ENCODE peak calls at places on chromosomes 3 and 15, in four cellular contexts. E, I, R and J are unnamed samples.

GRCh38 chr3:70873686-70874085 is 561.2 kb upstream of the MDFIC2 start:
- DNase-seq in E (no peak), I (no peak), R (no peak), J (no peak)

GRCh38 chr3:59079962-59080361 is 30.1 kb upstream of the CFAP20DC start:
- DNase-seq in E (no peak), I (no peak), R (no peak), J (no peak)

GRCh38 chr3:193780810-193781472 is 187.9 kb downstream of the OPA1 start:
- DNase-seq in E (peak), I (peak), R (no peak), J (peak)

GRCh38 chr3:67647390-67647878 is 7.0 kb downstream of the SUCLG2 start:
- DNase-seq in E (peak), I (peak), R (no peak), J (no peak)

GRCh38 chr3:53724566-53724965 is 121.7 kb downstream of the CHDH start:
- DNase-seq in E (no peak), I (no peak), R (no peak), J (no peak)

GRCh38 chr15:50229336-50229735 is 36.2 kb downstream of the HDC start:
- DNase-seq in E (no peak), I (no peak), R (no peak), J (no peak)

GRCh38 chr3:167885277-167885676 is 149.8 kb downstream of the SERPINI1 start:
- DNase-seq in E (no peak), I (no peak), R (no peak), J (no peak)

GRCh38 chr3:189267981-189268613 is 96.3 kb downstream of the TPRG1 start:
- DNase-seq in E (peak), I (peak), R (no peak), J (no peak)

GRCh38 chr3:124178531-124178930 is 186.6 kb upstream of the ROPN1 start:
- DNase-seq in E (no peak), I (no peak), R (no peak), J (no peak)

GRCh38 chr3:81375921-81376320 is 385.5 kb downstream of the GBE1 start:
- DNase-seq in E (no peak), I (no peak), R (no peak), J (no peak)

GRCh38 chr15:29687939-29688884 is 134.1 kb downstream of the TJP1 start:
- DNase-seq in E (no peak), I (no peak), R (no peak), J (no peak)

GRCh38 chr3:39025222-39025970 is 26.3 kb downstream of the SCN11A start:
- DNase-seq in E (no peak), I (no peak), R (no peak), J (no peak)

GRCh38 chr3:129699199-129699598 is 92.7 kb upstream of the PLXND1 start:
- DNase-seq in E (no peak), I (no peak), R (no peak), J (no peak)

GRCh38 chr3:127637546-127637945 is 8.6 kb downstream of the PODXL2 start:
- DNase-seq in E (no peak), I (no peak), R (no peak), J (peak)

GRCh38 chr3:159146856-159147255 is 345.0 kb downstream of the MFSD1 start:
- DNase-seq in E (no peak), I (no peak), R (no peak), J (no peak)

GRCh38 chr3:107416886-107417285 is 39.6 kb downstream of the CCDC54 start:
- DNase-seq in E (no peak), I (no peak), R (no peak), J (no peak)

GRCh38 chr3:147838650-147839049 is 429.5 kb downstream of the ZIC1 start:
- DNase-seq in E (peak), I (no peak), R (no peak), J (no peak)

GRCh38 chr3:18425641-18426403 is 683 bp upstream of the SATB1 start:
- DNase-seq in E (no peak), I (no peak), R (no peak), J (no peak)

GRCh38 chr15:71573599-71573998 is 236.8 kb upstream of the NR2E3 start:
- DNase-seq in E (no peak), I (no peak), R (no peak), J (no peak)

GRCh38 chr15:71575474-71576045 is 234.8 kb upstream of the NR2E3 start:
- DNase-seq in E (peak), I (peak), R (no peak), J (no peak)

GRCh38 chr15:71571641-71572040 is 238.7 kb upstream of the NR2E3 start:
- DNase-seq in E (no peak), I (no peak), R (no peak), J (no peak)

GRCh38 chr15:71570736-71571135 is 239.6 kb upstream of the NR2E3 start:
- DNase-seq in E (no peak), I (no peak), R (no peak), J (no peak)

GRCh38 chr15:71572452-71573053 is 237.8 kb upstream of the NR2E3 start:
- DNase-seq in E (peak), I (no peak), R (no peak), J (no peak)
- TF ChIP-seq CTCF in E (peak), I (no peak), R (no peak), J (no peak)

GRCh38 chr15:78906310-78906608 is 33.6 kb downstream of the MORF4L1 start:
- DNase-seq in E (peak), I (peak), R (no peak), J (no peak)
- TF ChIP-seq POLR2AphosphoS2 in E (no peak), I (no peak), R (no peak), J (no peak)

DNA sequence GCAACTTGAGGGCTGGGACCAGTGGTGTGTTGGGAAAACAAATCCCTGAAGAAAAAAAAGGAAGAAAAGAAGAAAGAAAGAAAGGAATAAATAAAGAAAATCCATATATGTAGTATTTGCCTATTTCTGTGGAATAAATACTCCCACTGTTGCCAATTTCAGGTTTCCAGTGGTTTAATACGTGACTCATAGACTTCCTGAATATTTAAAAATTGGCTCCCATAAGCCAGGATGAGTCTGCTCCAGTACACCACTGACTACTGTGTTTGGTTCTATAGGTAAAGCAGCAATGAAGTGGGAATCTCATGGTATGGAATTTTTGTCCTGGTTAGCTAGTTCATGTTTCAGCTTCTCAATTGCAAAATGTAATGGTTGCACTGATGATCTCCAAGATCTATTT is 31.6 kb downstream of the PYDC2 start:
- DNase-seq in E (no peak), I (no peak), R (no peak), J (no peak)
- TF ChIP-seq CTCF in E (no peak), I (no peak), R (no peak), J (no peak)

GRCh38 chr15:47963265-47963664 is 157.5 kb upstream of the SLC24A5 start:
- DNase-seq in E (no peak), I (no peak), R (no peak), J (no peak)
- TF ChIP-seq POLR2AphosphoS2 in E (no peak), I (no peak), R (no peak), J (no peak)

GRCh38 chr15:88276821-88277220 is 20.3 kb upstream of the NTRK3 start:
- DNase-seq in E (no peak), I (no peak), R (no peak), J (no peak)
- TF ChIP-seq CTCF in E (no peak), I (no peak), R (no peak), J (no peak)

GRCh38 chr15:68173119-68173518 is 32.0 kb downstream of the CALML4 start:
- DNase-seq in E (no peak), I (no peak), R (no peak), J (no peak)

GRCh38 chr15:68177747-68178146 is 27.4 kb downstream of the CALML4 start:
- DNase-seq in E (no peak), I (no peak), R (no peak), J (no peak)

GRCh38 chr15:68175527-68175926 is 29.6 kb downstream of the CALML4 start:
- DNase-seq in E (no peak), I (no peak), R (no peak), J (no peak)

DNA sequence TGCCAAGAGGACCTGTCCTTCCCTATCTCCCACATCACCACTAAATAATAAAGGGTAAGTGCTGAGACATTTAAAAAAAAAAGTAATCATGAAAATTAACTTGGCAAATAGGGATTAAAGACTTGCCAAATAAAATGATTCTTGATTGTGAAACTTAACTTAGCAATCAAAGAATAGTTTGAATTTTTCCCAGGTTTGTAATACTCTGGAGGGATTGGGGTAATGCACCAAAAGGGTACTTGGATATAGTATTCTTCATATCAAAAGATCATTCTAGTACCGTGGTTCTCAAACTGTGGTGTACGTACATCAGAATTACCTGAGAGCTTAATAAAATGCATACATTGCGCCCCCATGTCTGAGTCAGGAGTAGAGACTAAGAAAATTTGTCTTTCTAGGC is 28.5 kb downstream of the CALML4 start:
- DNase-seq in E (no peak), I (no peak), R (no peak), J (no peak)
- TF ChIP-seq POLR2AphosphoS2 in E (no peak), I (no peak), R (no peak), J (no peak)

DNA sequence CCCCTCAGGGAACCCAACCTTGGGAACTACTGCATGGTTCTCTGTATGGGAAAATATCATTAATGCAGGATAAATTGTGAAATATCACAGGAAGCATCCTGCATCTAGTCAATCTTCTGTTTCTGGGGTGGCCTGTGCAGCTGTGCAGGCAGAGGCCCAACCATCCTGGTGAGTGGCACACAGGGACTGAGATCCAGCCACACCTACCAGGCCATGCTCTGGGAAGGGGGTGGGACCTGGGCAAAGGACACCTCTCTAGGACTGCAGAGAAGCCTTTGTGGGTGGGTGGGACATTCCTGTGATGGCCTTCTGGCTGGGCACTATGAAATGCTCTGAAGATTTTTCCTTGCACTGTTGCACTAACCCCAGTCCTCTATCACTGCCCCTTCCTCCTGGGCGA is 26.8 kb downstream of the CCRL2 start:
- DNase-seq in E (no peak), I (no peak), R (no peak), J (no peak)
- TF ChIP-seq CTCF in E (no peak), I (no peak), R (no peak), J (no peak)